ENCODE peak calls at places on chromosomes 5 and 9, in ten cellular contexts. A is prostate gland, B is mucosa of descending colon, Z is cardiac muscle cell, X is IMR-90, W is fibroblast of the aortic adventitia, J is GM06990, H is iPS DF 6.9, R is SK-N-SH, L is GM12865. I is an unnamed sample.

GRCh38 chr5:108762660-108763059 is 15.0 kb downstream of the FER start:
- DNase-seq in J (no peak), B (no peak), Z (no peak), H (no peak), R (no peak), X (no peak), A (no peak), L (no peak), W (no peak), I (no peak)

GRCh38 chr5:122845253-122846050 is at the start of gene SNX24:
- DNase-seq in L (peak), W (peak), X (peak), J (peak), B (peak), Z (peak), H (peak), R (peak), A (peak), I (no peak)

GRCh38 chr9:126146254-126147145 is 180.1 kb upstream of the MVB12B start:
- DNase-seq in B (no peak), X (no peak), A (no peak), J (peak), R (peak), W (no peak), Z (no peak), H (peak), L (peak), I (no peak)

GRCh38 chr9:93308676-93309075 is 124.7 kb downstream of the WNK2 start:
- DNase-seq in J (no peak), L (no peak), A (no peak), H (no peak), R (no peak), Z (no peak), W (no peak), X (no peak), B (no peak), I (no peak)

GRCh38 chr9:131625388-131625787 is 80.1 kb downstream of the PRRT1B start:
- DNase-seq in R (no peak), J (no peak), W (no peak), A (no peak), Z (no peak), X (no peak), H (no peak), B (no peak), L (no peak), I (no peak)

GRCh38 chr9:107438211-107439030 is 51.1 kb downstream of the KLF4 start:
- DNase-seq in R (no peak), B (no peak), X (no peak), Z (no peak), L (no peak), W (no peak), A (no peak), J (no peak), H (peak), I (no peak)

GRCh38 chr9:88660611-88661010 is 125.6 kb downstream of the NXNL2 start:
- DNase-seq in J (no peak), L (peak), H (peak), W (peak), B (no peak), Z (peak), R (no peak), A (no peak), X (peak), I (no peak)

GRCh38 chr9:85053206-85053605 is 383.7 kb downstream of the NTRK2 start:
- DNase-seq in X (no peak), J (no peak), W (no peak), R (no peak), A (no peak), L (no peak), Z (no peak), H (no peak), B (no peak), I (no peak)

GRCh38 chr5:174462128-174462527 is 262.3 kb upstream of the MSX2 start:
- DNase-seq in H (no peak), X (no peak), W (no peak), A (no peak), L (no peak), Z (no peak), B (no peak), R (no peak), J (no peak), I (no peak)

GRCh38 chr9:133558191-133559126 is 24.0 kb downstream of the ADAMTSL2 start:
- DNase-seq in Z (peak), J (peak), H (no peak), W (peak), R (peak), B (no peak), L (peak), X (peak), A (no peak), I (peak)

GRCh38 chr5:54247226-54247625 is 63.1 kb downstream of the ARL15 start:
- DNase-seq in X (no peak), L (no peak), W (no peak), A (no peak), Z (no peak), J (no peak), R (no peak), H (no peak), B (no peak), I (no peak)

GRCh38 chr5:171757853-171758535 is 27.6 kb upstream of the SMIM23 start:
- DNase-seq in A (no peak), W (peak), J (no peak), H (no peak), X (peak), B (no peak), Z (peak), L (no peak), R (no peak), I (peak)

GRCh38 chr5:88376728-88377127 is 108.1 kb upstream of the TMEM161B start:
- DNase-seq in B (no peak), H (no peak), L (no peak), R (no peak), Z (no peak), W (no peak), X (no peak), J (no peak), A (no peak), I (no peak)

GRCh38 chr5:173238312-173239232 is 3.6 kb upstream of the NKX2-5 start:
- DNase-seq in B (no peak), L (no peak), X (no peak), H (no peak), Z (peak), A (no peak), J (no peak), R (peak), W (no peak), I (no peak)
- H3K4me3 ChIP-seq in B (no peak), L (no peak), X (no peak), H (no peak), Z (peak), A (no peak), J (no peak), R (peak), W (peak), I (peak)

GRCh38 chr9:33023661-33024060 is 1.4 kb upstream of the DNAJA1 start:
- DNase-seq in B (no peak), A (no peak), H (no peak), L (no peak), X (no peak), R (no peak), W (no peak), J (no peak), Z (no peak), I (no peak)

GRCh38 chr9:33022755-33023154 is 2.3 kb upstream of the DNAJA1 start:
- DNase-seq in L (no peak), J (no peak), A (no peak), W (no peak), H (no peak), X (no peak), Z (no peak), B (no peak), R (no peak), I (no peak)

GRCh38 chr9:33024126-33024965 is 727 bp upstream of the DNAJA1 start:
- DNase-seq in A (no peak), H (no peak), B (no peak), J (peak), L (peak), Z (peak), X (peak), R (peak), W (peak), I (no peak)

GRCh38 chr9:33019797-33020196 is 5.3 kb upstream of the DNAJA1 start:
- DNase-seq in H (no peak), R (no peak), A (no peak), Z (no peak), L (no peak), J (no peak), W (no peak), B (no peak), X (no peak), I (no peak)

GRCh38 chr9:33022303-33022702 is 2.8 kb upstream of the DNAJA1 start:
- DNase-seq in L (no peak), X (no peak), Z (no peak), A (no peak), J (no peak), B (no peak), H (no peak), W (no peak), R (no peak), I (no peak)
- H3K4me3 ChIP-seq in L (no peak), X (no peak), Z (no peak), A (no peak), J (no peak), B (no peak), H (no peak), W (no peak), R (no peak), I (no peak)

GRCh38 chr5:154966081-154966841 is 25.4 kb downstream of the MRPL22 start:
- DNase-seq in W (no peak), Z (peak), B (no peak), X (no peak), A (no peak), L (no peak), J (no peak), H (no peak), R (no peak), I (no peak)

GRCh38 chr5:154967419-154968024 is 26.6 kb downstream of the MRPL22 start:
- DNase-seq in R (peak), L (peak), W (peak), Z (peak), X (peak), B (no peak), H (peak), J (no peak), A (no peak), I (no peak)

GRCh38 chr5:154956712-154957111 is 15.8 kb downstream of the MRPL22 start:
- DNase-seq in R (no peak), Z (no peak), X (no peak), L (no peak), H (no peak), J (no peak), A (no peak), W (no peak), B (no peak), I (no peak)

GRCh38 chr5:154962494-154962893 is 21.6 kb downstream of the MRPL22 start:
- DNase-seq in A (no peak), W (no peak), R (no peak), J (peak), H (no peak), L (peak), X (peak), Z (no peak), B (no peak), I (no peak)
- H3K4me3 ChIP-seq in A (no peak), W (no peak), R (no peak), J (no peak), H (no peak), L (no peak), X (no peak), Z (no peak), B (no peak), I (no peak)

GRCh38 chr9:73151653-73152382 is at the start of gene ANXA1:
- DNase-seq in Z (peak), L (no peak), R (no peak), X (peak), W (peak), B (no peak), J (no peak), A (peak), H (no peak), I (peak)
- H3K4me3 ChIP-seq in Z (no peak), L (no peak), R (peak), X (peak), W (peak), B (no peak), J (no peak), A (peak), H (no peak), I (peak)

GRCh38 chr9:128203024-128203841 is at the start of gene DNM1:
- DNase-seq in L (peak), H (no peak), A (peak), Z (peak), X (peak), W (peak), R (peak), J (peak), B (peak), I (no peak)

GRCh38 chr9:128201441-128202369 is 1.5 kb upstream of the DNM1 start:
- DNase-seq in J (no peak), Z (no peak), W (no peak), X (peak), R (no peak), L (no peak), A (no peak), H (no peak), B (no peak), I (no peak)

GRCh38 chr9:128204858-128205257 is 1.7 kb downstream of the DNM1 start:
- DNase-seq in W (no peak), B (no peak), H (no peak), J (no peak), L (no peak), R (peak), X (no peak), A (no peak), Z (no peak), I (no peak)

GRCh38 chr9:128203842-128204551 is 818 bp downstream of the DNM1 start:
- DNase-seq in B (no peak), L (no peak), H (no peak), X (peak), J (no peak), W (peak), R (peak), A (no peak), Z (peak), I (no peak)

GRCh38 chr9:128202648-128203023 is 543 bp upstream of the DNM1 start:
- DNase-seq in A (no peak), L (no peak), R (no peak), J (no peak), X (no peak), B (no peak), W (no peak), H (no peak), Z (no peak), I (no peak)
- H3K4me3 ChIP-seq in A (no peak), L (no peak), R (peak), J (no peak), X (no peak), B (no peak), W (no peak), H (no peak), Z (no peak), I (peak)

GRCh38 chr9:110919055-110919445 is 119.2 kb downstream of the LPAR1 start:
- DNase-seq in Z (no peak), B (no peak), R (no peak), A (no peak), L (no peak), H (no peak), J (no peak), W (no peak), X (no peak), I (no peak)

GRCh38 chr9:110916361-110916760 is 121.9 kb downstream of the LPAR1 start:
- DNase-seq in R (no peak), X (peak), L (no peak), Z (no peak), A (no peak), H (no peak), B (no peak), W (peak), J (no peak), I (no peak)

GRCh38 chr9:110921705-110922104 is 116.6 kb downstream of the LPAR1 start:
- DNase-seq in H (no peak), L (no peak), W (no peak), J (no peak), Z (no peak), X (no peak), R (no peak), A (no peak), B (no peak), I (no peak)

GRCh38 chr9:110919609-110920008 is 118.7 kb downstream of the LPAR1 start:
- DNase-seq in X (peak), A (no peak), Z (peak), R (no peak), H (no peak), J (no peak), B (no peak), W (peak), L (no peak), I (peak)

GRCh38 chr9:110918316-110919054 is 119.8 kb downstream of the LPAR1 start:
- DNase-seq in A (no peak), X (peak), Z (peak), L (peak), H (no peak), B (no peak), R (no peak), W (peak), J (no peak), I (peak)
- H3K4me3 ChIP-seq in A (no peak), X (peak), Z (no peak), L (no peak), H (no peak), B (no peak), R (no peak), W (no peak), J (no peak), I (no peak)

DNA sequence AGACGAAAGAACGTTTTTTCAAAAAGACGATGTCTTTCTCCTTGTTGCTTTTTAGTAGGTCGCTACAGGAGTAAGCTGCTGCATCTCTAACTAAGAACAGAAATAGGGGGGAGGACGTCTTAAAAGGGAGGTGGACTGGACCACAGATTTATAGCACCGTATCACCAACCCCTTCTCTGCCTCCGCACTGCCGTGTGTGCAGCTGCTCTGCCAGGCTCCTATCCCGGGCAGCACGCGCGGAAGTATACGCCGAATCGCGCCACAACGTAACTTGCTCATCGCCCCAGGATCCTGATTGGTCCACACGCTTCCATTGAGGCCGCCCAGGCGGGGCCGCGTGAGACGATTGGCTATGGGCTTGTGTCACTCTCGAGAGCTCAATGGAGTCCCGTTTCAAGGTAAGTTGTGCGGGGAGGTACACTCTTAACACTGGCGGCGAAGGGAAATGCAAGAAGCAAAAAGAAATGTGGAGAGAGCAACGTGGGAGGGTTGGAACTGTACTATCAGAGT is at the start of gene ELAVL2:
- DNase-seq in R (peak), Z (peak), B (peak), L (no peak), W (peak), A (peak), X (peak), H (peak), J (peak), I (peak)
- H3K4me3 ChIP-seq in R (peak), Z (peak), B (no peak), L (no peak), W (peak), A (no peak), X (peak), H (peak), J (no peak), I (peak)

GRCh38 chr5:44387911-44388310 is 1.3 kb downstream of the FGF10 start:
- DNase-seq in B (no peak), R (no peak), W (no peak), J (no peak), H (no peak), Z (no peak), L (no peak), X (no peak), A (no peak), I (no peak)
- H3K4me3 ChIP-seq in B (no peak), R (no peak), W (no peak), J (no peak), H (peak), Z (peak), L (no peak), X (no peak), A (peak), I (no peak)

DNA sequence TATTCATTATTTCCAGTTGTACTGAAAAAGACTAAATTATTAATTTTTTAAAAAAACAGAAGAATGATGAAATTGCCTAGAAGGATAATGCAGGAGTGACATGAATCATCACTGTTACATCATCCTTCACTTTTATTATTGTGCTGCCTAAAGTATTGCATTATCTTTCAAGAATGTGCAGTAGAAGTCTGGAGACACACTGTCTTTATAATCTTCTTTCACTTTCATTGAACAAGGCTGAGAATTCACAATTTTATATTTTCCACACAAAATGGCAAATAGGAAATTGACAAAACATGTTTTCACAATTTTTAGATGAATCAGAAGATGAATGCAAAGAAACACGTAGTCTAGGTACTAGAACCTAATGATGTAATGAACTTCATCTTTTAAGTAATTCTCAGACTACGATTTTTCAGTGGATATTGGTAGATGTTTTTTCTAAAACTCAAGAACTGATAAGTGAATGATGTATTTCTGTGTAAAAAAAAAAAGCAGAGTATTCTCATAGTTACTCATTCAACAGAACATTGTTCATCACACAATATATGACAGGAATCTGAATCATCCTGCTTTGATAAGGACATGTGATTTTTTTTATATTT is 131.5 kb upstream of the GRHPR start:
- DNase-seq in J (peak), Z (peak), L (peak), H (no peak), W (peak), B (no peak), A (no peak), X (peak), R (no peak), I (peak)
- H3K4me3 ChIP-seq in J (peak), Z (no peak), L (peak), H (no peak), W (peak), B (no peak), A (no peak), X (no peak), R (peak), I (no peak)

GRCh38 chr9:21558627-21559401 is 76.7 kb upstream of the IFNE start:
- DNase-seq in Z (peak), X (peak), L (no peak), A (no peak), B (no peak), W (peak), J (no peak), R (no peak), H (no peak), I (no peak)
- H3K4me3 ChIP-seq in Z (peak), X (peak), L (no peak), A (peak), B (no peak), W (peak), J (no peak), R (peak), H (peak), I (peak)